ENCODE peak calls at places on chromosomes 4 and X, in five cellular contexts. One of them, this sample, is unnamed.

GRCh38 chr4:40152642-40153041 is 44.2 kb upstream of the RHOH start:
- ATAC-seq in stimulated activated naive CD8-positive, alpha-beta T cell treated with anti-CD3 and anti-CD28 coated beads, Interleukin-15, Interleukin-2, amounts not matched to agents 100 U/mL and 50 U/mL, for 24 hours: no peak
- ATAC-seq in upper lobe of left lung: no peak
- ATAC-seq in activated T-cell treated with anti-CD3 and anti-CD28 coated beads, Interleukin-2, amount 50 U/mL, for 4 hours: no peak
- ATAC-seq in aorta: no peak
- ATAC-seq in this sample: no peak

GRCh38 chr4:1323280-1323634 is 23.8 kb upstream of the UVSSA start:
- ATAC-seq in aorta: peak
- ATAC-seq in stimulated activated naive CD8-positive, alpha-beta T cell treated with anti-CD3 and anti-CD28 coated beads, Interleukin-15, Interleukin-2, amounts not matched to agents 100 U/mL and 50 U/mL, for 24 hours: no peak
- ATAC-seq in upper lobe of left lung: no peak
- ATAC-seq in activated T-cell treated with anti-CD3 and anti-CD28 coated beads, Interleukin-2, amount 50 U/mL, for 4 hours: no peak
- ATAC-seq in this sample: no peak

GRCh38 chr4:39548425-39549067 is 21.3 kb upstream of the UGDH start:
- ATAC-seq in upper lobe of left lung: no peak
- ATAC-seq in aorta: no peak
- ATAC-seq in stimulated activated naive CD8-positive, alpha-beta T cell treated with anti-CD3 and anti-CD28 coated beads, Interleukin-15, Interleukin-2, amounts not matched to agents 100 U/mL and 50 U/mL, for 24 hours: no peak
- ATAC-seq in activated T-cell treated with anti-CD3 and anti-CD28 coated beads, Interleukin-2, amount 50 U/mL, for 4 hours: no peak
- ATAC-seq in this sample: no peak

GRCh38 chr4:3202836-3203820 is 45.8 kb upstream of the MSANTD1 start:
- ATAC-seq in stimulated activated naive CD8-positive, alpha-beta T cell treated with anti-CD3 and anti-CD28 coated beads, Interleukin-15, Interleukin-2, amounts not matched to agents 100 U/mL and 50 U/mL, for 24 hours: peak
- ATAC-seq in activated T-cell treated with anti-CD3 and anti-CD28 coated beads, Interleukin-2, amount 50 U/mL, for 4 hours: peak
- ATAC-seq in upper lobe of left lung: no peak
- ATAC-seq in aorta: no peak
- ATAC-seq in this sample: peak

GRCh38 chr4:93828830-93829530 is 427 bp downstream of the ATOH1 start:
- ATAC-seq in activated T-cell treated with anti-CD3 and anti-CD28 coated beads, Interleukin-2, amount 50 U/mL, for 4 hours: peak
- ATAC-seq in stimulated activated naive CD8-positive, alpha-beta T cell treated with anti-CD3 and anti-CD28 coated beads, Interleukin-15, Interleukin-2, amounts not matched to agents 100 U/mL and 50 U/mL, for 24 hours: peak
- ATAC-seq in aorta: peak
- ATAC-seq in upper lobe of left lung: peak
- ATAC-seq in this sample: no peak

GRCh38 chr4:37568494-37568893 is 117.7 kb downstream of the RELL1 start:
- ATAC-seq in upper lobe of left lung: no peak
- ATAC-seq in aorta: no peak
- ATAC-seq in activated T-cell treated with anti-CD3 and anti-CD28 coated beads, Interleukin-2, amount 50 U/mL, for 4 hours: no peak
- ATAC-seq in stimulated activated naive CD8-positive, alpha-beta T cell treated with anti-CD3 and anti-CD28 coated beads, Interleukin-15, Interleukin-2, amounts not matched to agents 100 U/mL and 50 U/mL, for 24 hours: no peak
- ATAC-seq in this sample: no peak

GRCh38 chr4:2950221-2950989 is 12.8 kb downstream of the NOP14 start:
- ATAC-seq in aorta: no peak
- ATAC-seq in upper lobe of left lung: no peak
- ATAC-seq in stimulated activated naive CD8-positive, alpha-beta T cell treated with anti-CD3 and anti-CD28 coated beads, Interleukin-15, Interleukin-2, amounts not matched to agents 100 U/mL and 50 U/mL, for 24 hours: no peak
- ATAC-seq in activated T-cell treated with anti-CD3 and anti-CD28 coated beads, Interleukin-2, amount 50 U/mL, for 4 hours: no peak
- ATAC-seq in this sample: no peak

GRCh38 chr4:162700358-162700757 is 466.3 kb downstream of the NAF1 start:
- ATAC-seq in aorta: peak
- ATAC-seq in activated T-cell treated with anti-CD3 and anti-CD28 coated beads, Interleukin-2, amount 50 U/mL, for 4 hours: no peak
- ATAC-seq in upper lobe of left lung: peak
- ATAC-seq in stimulated activated naive CD8-positive, alpha-beta T cell treated with anti-CD3 and anti-CD28 coated beads, Interleukin-15, Interleukin-2, amounts not matched to agents 100 U/mL and 50 U/mL, for 24 hours: no peak
- ATAC-seq in this sample: no peak

GRCh38 chrX:136866337-136867095 is 14.0 kb downstream of the RBMX start:
- ATAC-seq in aorta: no peak
- ATAC-seq in upper lobe of left lung: no peak
- ATAC-seq in activated T-cell treated with anti-CD3 and anti-CD28 coated beads, Interleukin-2, amount 50 U/mL, for 4 hours: no peak
- ATAC-seq in stimulated activated naive CD8-positive, alpha-beta T cell treated with anti-CD3 and anti-CD28 coated beads, Interleukin-15, Interleukin-2, amounts not matched to agents 100 U/mL and 50 U/mL, for 24 hours: no peak
- ATAC-seq in this sample: no peak

GRCh38 chr4:182492456-182492855 is 249.3 kb downstream of the TENM3 start:
- ATAC-seq in upper lobe of left lung: no peak
- ATAC-seq in stimulated activated naive CD8-positive, alpha-beta T cell treated with anti-CD3 and anti-CD28 coated beads, Interleukin-15, Interleukin-2, amounts not matched to agents 100 U/mL and 50 U/mL, for 24 hours: no peak
- ATAC-seq in aorta: no peak
- ATAC-seq in activated T-cell treated with anti-CD3 and anti-CD28 coated beads, Interleukin-2, amount 50 U/mL, for 4 hours: peak
- ATAC-seq in this sample: peak

GRCh38 chrX:45143455-45143854 is 57.2 kb downstream of the DIPK2B start:
- ATAC-seq in stimulated activated naive CD8-positive, alpha-beta T cell treated with anti-CD3 and anti-CD28 coated beads, Interleukin-15, Interleukin-2, amounts not matched to agents 100 U/mL and 50 U/mL, for 24 hours: no peak
- ATAC-seq in upper lobe of left lung: no peak
- ATAC-seq in activated T-cell treated with anti-CD3 and anti-CD28 coated beads, Interleukin-2, amount 50 U/mL, for 4 hours: no peak
- ATAC-seq in aorta: no peak
- ATAC-seq in this sample: no peak

GRCh38 chrX:56788229-56788628 is 59.2 kb downstream of the NBDY start:
- ATAC-seq in aorta: no peak
- ATAC-seq in upper lobe of left lung: no peak
- ATAC-seq in stimulated activated naive CD8-positive, alpha-beta T cell treated with anti-CD3 and anti-CD28 coated beads, Interleukin-15, Interleukin-2, amounts not matched to agents 100 U/mL and 50 U/mL, for 24 hours: no peak
- ATAC-seq in activated T-cell treated with anti-CD3 and anti-CD28 coated beads, Interleukin-2, amount 50 U/mL, for 4 hours: no peak
- ATAC-seq in this sample: no peak

GRCh38 chr4:159925770-159926169 is 822.9 kb downstream of the RAPGEF2 start:
- ATAC-seq in upper lobe of left lung: no peak
- ATAC-seq in activated T-cell treated with anti-CD3 and anti-CD28 coated beads, Interleukin-2, amount 50 U/mL, for 4 hours: no peak
- ATAC-seq in aorta: no peak
- ATAC-seq in stimulated activated naive CD8-positive, alpha-beta T cell treated with anti-CD3 and anti-CD28 coated beads, Interleukin-15, Interleukin-2, amounts not matched to agents 100 U/mL and 50 U/mL, for 24 hours: no peak
- ATAC-seq in this sample: no peak

GRCh38 chrX:38649227-38649626 is 87.9 kb downstream of the TSPAN7 start:
- ATAC-seq in activated T-cell treated with anti-CD3 and anti-CD28 coated beads, Interleukin-2, amount 50 U/mL, for 4 hours: no peak
- ATAC-seq in stimulated activated naive CD8-positive, alpha-beta T cell treated with anti-CD3 and anti-CD28 coated beads, Interleukin-15, Interleukin-2, amounts not matched to agents 100 U/mL and 50 U/mL, for 24 hours: no peak
- ATAC-seq in upper lobe of left lung: no peak
- ATAC-seq in aorta: no peak
- ATAC-seq in this sample: no peak

GRCh38 chrX:39416547-39417262 is 615.4 kb downstream of the MID1IP1 start:
- ATAC-seq in upper lobe of left lung: no peak
- ATAC-seq in activated T-cell treated with anti-CD3 and anti-CD28 coated beads, Interleukin-2, amount 50 U/mL, for 4 hours: no peak
- ATAC-seq in stimulated activated naive CD8-positive, alpha-beta T cell treated with anti-CD3 and anti-CD28 coated beads, Interleukin-15, Interleukin-2, amounts not matched to agents 100 U/mL and 50 U/mL, for 24 hours: no peak
- ATAC-seq in aorta: no peak
- ATAC-seq in this sample: no peak

GRCh38 chr4:15653864-15654391 is 1.2 kb downstream of the FBXL5 start:
- ATAC-seq in stimulated activated naive CD8-positive, alpha-beta T cell treated with anti-CD3 and anti-CD28 coated beads, Interleukin-15, Interleukin-2, amounts not matched to agents 100 U/mL and 50 U/mL, for 24 hours: peak
- ATAC-seq in activated T-cell treated with anti-CD3 and anti-CD28 coated beads, Interleukin-2, amount 50 U/mL, for 4 hours: no peak
- ATAC-seq in aorta: no peak
- ATAC-seq in upper lobe of left lung: peak
- ATAC-seq in this sample: no peak

This sample was measured in activated T-helper 17 cell treated with anti-CD3 and anti-CD28 coated beads, Interleukin-2, amount 50 U/mL, for 72 hours.